ENCODE peak calls at places on chromosome 18, in five cellular contexts. G is HepG2, K is A549, Y is K562, C is GM12878. P is an unnamed sample.

GRCh38 chr18:34039194-34039593 is 185.5 kb downstream of the NOL4 start:
- DNase-seq in G (no peak), Y (no peak), C (peak), K (no peak), P (no peak)

GRCh38 chr18:23356915-23357421 is 96.1 kb upstream of the RIOK3 start:
- DNase-seq in G (peak), Y (no peak), C (no peak), K (no peak), P (no peak)

GRCh38 chr18:78517328-78517727 is 462.3 kb upstream of the SALL3 start:
- DNase-seq in G (no peak), Y (no peak), K (no peak), C (no peak), P (no peak)

GRCh38 chr18:74290831-74291770 is 662 bp downstream of the CYB5A start:
- DNase-seq in K (no peak), Y (no peak), C (no peak), G (peak), P (peak)

GRCh38 chr18:61844726-61845125 is 48.1 kb downstream of the RNF152 start:
- DNase-seq in C (no peak), Y (no peak), K (no peak), G (no peak), P (no peak)

GRCh38 chr18:26535630-26536029 is 12.7 kb downstream of the KCTD1 start:
- DNase-seq in C (no peak), Y (no peak), K (no peak), G (no peak), P (no peak)

GRCh38 chr18:75115514-75115913 is 93.4 kb downstream of the PTGR3 start:
- DNase-seq in K (no peak), Y (no peak), G (no peak), C (no peak), P (peak)

GRCh38 chr18:40867452-40867851 is 1087.6 kb upstream of the PIK3C3 start:
- DNase-seq in G (no peak), Y (no peak), K (peak), C (no peak), P (no peak)

GRCh38 chr18:9081940-9082339 is 20.6 kb upstream of the NDUFV2 start:
- DNase-seq in C (no peak), K (no peak), Y (no peak), G (no peak), P (no peak)

GRCh38 chr18:13608791-13609552 is 117.4 kb downstream of the FAM210A start:
- DNase-seq in C (no peak), Y (no peak), G (no peak), K (no peak), P (no peak)

GRCh38 chr18:43279015-43279758 is 1.9 kb upstream of the SYT4 start:
- DNase-seq in C (no peak), Y (no peak), K (peak), G (peak), P (no peak)

DNA sequence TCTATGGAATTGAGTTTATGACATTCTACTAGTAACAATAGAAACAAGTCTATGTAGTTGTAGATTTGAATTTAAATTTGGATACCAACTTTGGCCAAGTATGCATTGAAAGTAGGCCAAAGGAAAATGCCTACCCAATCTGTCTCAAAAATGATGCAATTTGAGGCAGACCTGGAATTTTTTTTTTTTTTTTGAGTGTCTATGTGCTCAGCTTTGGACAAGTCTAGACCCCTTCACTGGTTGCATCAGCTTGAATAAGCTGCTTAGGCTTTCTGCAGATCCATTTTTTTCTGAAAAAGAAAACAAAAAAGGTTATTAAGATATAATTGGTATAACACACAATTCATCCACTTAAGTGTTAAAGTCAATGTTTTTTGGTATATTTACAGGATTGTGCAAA is 185.0 kb upstream of the CCDC68 start:
- DNase-seq in Y (no peak), K (no peak), G (no peak), C (no peak), P (no peak)
- TF ChIP-seq KDM1A in Y (no peak), K (no peak), G (no peak), C (no peak), P (no peak)

DNA sequence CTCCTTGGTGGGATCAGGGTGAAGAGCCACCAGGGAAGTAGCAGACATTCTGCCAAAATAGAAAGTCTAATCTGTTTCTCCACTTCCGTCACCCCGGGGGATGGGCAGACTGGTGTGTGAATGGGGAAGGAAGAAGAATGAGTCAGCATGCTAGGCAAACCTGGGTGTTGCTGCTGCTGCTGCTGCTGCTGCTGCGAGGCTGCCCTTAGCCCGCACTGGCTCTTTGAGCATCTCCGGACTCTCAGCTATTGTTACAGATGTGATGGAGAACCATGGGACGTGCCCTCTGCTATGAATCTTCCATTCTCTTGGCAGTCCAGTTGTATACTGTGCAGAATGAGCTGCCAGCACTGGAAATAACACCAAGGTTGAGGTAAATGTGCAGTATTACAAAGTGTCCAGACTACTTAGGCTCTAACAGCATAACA is 158.6 kb downstream of the SETBP1 start:
- DNase-seq in G (no peak), K (peak), Y (peak), C (peak), P (peak)
- TF ChIP-seq KDM1A in G (no peak), K (no peak), Y (no peak), C (no peak), P (no peak)

GRCh38 chr18:28690100-28690499 is 513.2 kb upstream of the CDH2 start:
- DNase-seq in G (no peak), K (no peak), C (no peak), Y (no peak), P (no peak)

GRCh38 chr18:28689591-28689990 is 512.7 kb upstream of the CDH2 start:
- DNase-seq in K (no peak), Y (no peak), G (no peak), C (no peak), P (no peak)

GRCh38 chr18:28682912-28683311 is 506.0 kb upstream of the CDH2 start:
- DNase-seq in C (no peak), K (no peak), Y (no peak), G (no peak), P (no peak)

DNA sequence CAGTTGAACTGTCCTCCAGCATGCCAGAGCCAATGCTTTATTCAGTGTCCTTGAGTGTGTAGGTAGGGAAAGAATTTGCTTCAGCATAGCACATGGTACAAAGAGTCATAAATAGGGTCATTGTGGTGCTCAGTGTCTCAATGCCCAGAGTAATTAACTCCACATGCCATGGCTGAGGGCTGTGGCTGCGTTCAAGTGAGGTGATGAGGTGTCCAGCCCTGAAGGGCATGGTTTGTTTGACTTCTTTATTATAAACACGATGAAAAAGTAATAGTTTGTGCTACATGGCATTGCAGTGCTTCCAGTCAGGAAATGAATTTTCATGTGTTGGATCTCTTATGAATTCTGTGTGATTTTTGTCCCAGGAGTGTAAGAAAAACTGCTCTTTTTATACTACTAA is 507.8 kb upstream of the CDH2 start:
- DNase-seq in G (no peak), C (no peak), Y (no peak), K (no peak), P (no peak)
- TF ChIP-seq KDM1A in G (no peak), C (no peak), Y (no peak), K (no peak), P (no peak)

DNA sequence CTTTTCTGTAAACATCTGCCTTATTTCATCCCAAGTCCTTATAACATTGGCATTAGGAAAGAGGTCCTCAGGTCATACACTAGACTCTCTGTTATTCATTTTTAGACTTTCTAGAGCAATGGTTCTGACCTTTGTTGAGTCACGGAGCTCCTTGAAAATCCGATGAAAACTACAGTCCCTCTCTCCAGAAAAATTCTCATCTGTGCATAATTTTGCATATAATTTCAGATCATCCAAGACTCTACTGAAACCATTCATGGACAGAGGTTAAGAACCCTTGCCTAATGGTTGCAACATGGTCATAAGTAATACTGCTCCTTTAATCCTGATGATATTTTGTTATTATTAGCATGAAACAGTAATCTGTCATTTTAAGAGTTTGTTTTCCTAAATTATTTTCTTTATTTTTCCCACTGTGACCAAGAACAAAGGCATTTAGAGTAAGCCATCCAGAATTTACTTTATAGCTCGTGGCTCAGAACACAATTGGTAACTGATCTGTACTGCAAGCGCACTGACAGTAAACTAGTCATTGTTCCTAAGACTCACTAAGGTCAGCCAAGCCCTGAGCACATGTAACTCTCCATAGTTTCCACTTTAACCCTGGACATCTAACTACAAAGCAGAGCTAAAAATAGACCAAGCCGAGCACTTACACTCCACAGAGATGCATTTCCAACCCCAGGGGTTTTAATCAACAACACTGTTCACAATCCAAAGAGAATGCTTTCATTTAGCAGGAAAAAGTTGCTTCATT is 8.4 kb downstream of the MYOM1 start:
- DNase-seq in C (no peak), K (no peak), G (peak), Y (no peak), P (no peak)
- TF ChIP-seq KDM1A in C (no peak), K (no peak), G (no peak), Y (no peak), P (no peak)

GRCh38 chr18:1048048-1048447 is 143.4 kb downstream of the ADCYAP1 start:
- DNase-seq in C (no peak), K (no peak), G (no peak), Y (no peak), P (no peak)
- TF ChIP-seq KDM1A in C (no peak), K (no peak), G (no peak), Y (no peak), P (no peak)

DNA sequence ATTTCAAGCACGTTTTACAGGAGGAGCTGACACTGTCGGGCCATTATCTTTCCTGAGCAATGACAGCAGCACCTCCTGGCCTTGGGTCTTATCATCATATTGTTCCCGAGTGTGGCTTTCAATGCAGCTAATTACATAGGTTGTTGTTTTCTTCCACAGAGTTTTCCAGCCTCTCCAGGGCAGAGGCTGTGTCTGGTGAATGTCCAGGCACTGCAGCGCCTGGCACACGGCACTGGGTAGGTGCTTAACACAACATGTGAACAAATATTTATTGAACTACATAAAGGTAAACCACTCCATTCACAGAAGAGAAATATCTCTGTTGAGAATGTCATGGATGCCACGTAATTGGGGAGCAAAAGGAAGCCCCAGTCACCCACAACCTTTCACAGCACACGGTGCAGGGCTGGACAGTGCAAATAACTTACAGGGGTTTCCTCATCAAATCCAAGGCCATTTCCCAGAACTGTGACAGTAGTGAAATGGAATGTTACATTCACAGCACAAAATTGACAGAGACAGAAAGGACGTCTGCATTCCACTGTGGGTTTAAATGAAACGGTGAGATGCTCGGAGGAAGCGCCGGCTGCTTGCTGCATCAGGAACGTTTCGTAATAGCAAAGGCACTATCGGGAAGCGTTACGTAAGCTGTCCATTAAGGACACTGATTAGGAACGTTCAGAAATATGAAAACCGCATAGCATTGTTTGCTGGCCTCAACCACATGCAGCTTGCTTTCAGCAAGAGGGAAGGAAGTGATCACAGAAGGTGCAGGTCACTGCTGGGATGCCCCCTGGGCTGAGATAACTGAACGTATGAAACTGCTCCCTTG is 6.4 kb upstream of the KCNG2 start:
- DNase-seq in Y (no peak), G (peak), K (peak), C (no peak), P (no peak)
- TF ChIP-seq KDM1A in Y (no peak), G (peak), K (no peak), C (no peak), P (no peak)

P was measured in H1.